ENCODE peak calls at places on chromosomes 5 and 9, in seven cellular contexts. G, V, B, Q, P, C and T are unnamed samples.

GRCh38 chr5:80055491-80056170 is 20.5 kb downstream of the THBS4 start:
- DNase-seq in G (no peak), V (no peak), B (no peak), Q (no peak), P (no peak), C (no peak), T (no peak)

GRCh38 chr5:68196876-68197275 is 18.7 kb upstream of the PIK3R1 start:
- DNase-seq in G (no peak), V (no peak), B (no peak), Q (no peak), P (no peak), C (no peak), T (peak; percentile 18)

GRCh38 chr5:69364850-69365249 is 4.5 kb downstream of the AK6 start:
- DNase-seq in G (no peak), V (no peak), B (no peak), Q (no peak), P (no peak), C (no peak), T (no peak)

GRCh38 chr5:176644294-176644693 is 3.0 kb upstream of the TSPAN17 start:
- DNase-seq in G (no peak), V (no peak), B (no peak), Q (no peak), P (no peak), C (no peak), T (no peak)

GRCh38 chr9:94919376-94920098 is 193.0 kb downstream of the AOPEP start:
- DNase-seq in G (peak; percentile 80), V (no peak), B (no peak), Q (no peak), P (no peak), C (no peak), T (no peak)

GRCh38 chr5:763998-764781 is 20.3 kb downstream of the ZDHHC11B start:
- DNase-seq in G (no peak), V (no peak), B (peak; percentile 83), Q (no peak), P (no peak), C (no peak), T (no peak)

GRCh38 chr5:96651948-96652753 is 10.0 kb upstream of the CAST start:
- DNase-seq in G (no peak), V (no peak), B (no peak), Q (no peak), P (no peak), C (no peak), T (no peak)

GRCh38 chr5:4533457-4534105 is 606.5 kb upstream of the ADAMTS16 start:
- DNase-seq in G (no peak), V (no peak), B (no peak), Q (no peak), P (no peak), C (no peak), T (no peak)

GRCh38 chr9:113617550-113617949 is 154.0 kb downstream of the RGS3 start:
- DNase-seq in G (no peak), V (no peak), B (no peak), Q (no peak), P (no peak), C (no peak), T (no peak)

GRCh38 chr9:7209051-7209450 is 451.3 kb downstream of the KDM4C start:
- DNase-seq in G (no peak), V (no peak), B (no peak), Q (no peak), P (no peak), C (no peak), T (no peak)

GRCh38 chr5:109690456-109691247 is 925 bp downstream of the MAN2A1 start:
- DNase-seq in G (peak; percentile 63), V (peak; percentile 33), B (peak; percentile 90), Q (no peak), P (peak; percentile 47), C (peak; percentile 33), T (peak; percentile 74)

GRCh38 chr5:163888366-163888765 is 382.9 kb downstream of the MAT2B start:
- DNase-seq in G (no peak), V (no peak), B (no peak), Q (no peak), P (no peak), C (no peak), T (no peak)

GRCh38 chr5:110386782-110387181 is 339.7 kb downstream of the TMEM232 start:
- DNase-seq in G (peak; percentile 71), V (no peak), B (no peak), Q (no peak), P (no peak), C (no peak), T (no peak)

GRCh38 chr5:139061274-139061673 is 136.9 kb downstream of the SIL1 start:
- DNase-seq in G (peak; percentile 88), V (no peak), B (peak; percentile 86), Q (peak; percentile 66), P (no peak), C (no peak), T (no peak)

GRCh38 chr9:115730845-115731244 is 422.7 kb upstream of the PAPPA start:
- DNase-seq in G (no peak), V (no peak), B (no peak), Q (no peak), P (no peak), C (no peak), T (no peak)

GRCh38 chr5:134590992-134591659 is 41.5 kb downstream of the SAR1B start:
- DNase-seq in G (peak; percentile 27), V (no peak), B (no peak), Q (no peak), P (no peak), C (no peak), T (no peak)

GRCh38 chr5:124102491-124102890 is 590.5 kb downstream of the CSNK1G3 start:
- DNase-seq in G (no peak), V (no peak), B (no peak), Q (no peak), P (no peak), C (no peak), T (no peak)

GRCh38 chr9:130732131-130732530 is 38.6 kb downstream of the EXOSC2 start:
- DNase-seq in G (no peak), V (no peak), B (no peak), Q (no peak), P (no peak), C (no peak), T (no peak)